ENCODE peak calls at places on chromosomes 5 and 9, in six cellular contexts. H is H9, Y is mesenchymal stem cell, D is IMR-90, U is trophoblast cell, C is neuronal stem cell. N is an unnamed sample. For H3K4me1, the result is how much of the 10 kb centered on the place peaks cover.

GRCh38 chr9:109317979-109318671 is 2.7 kb downstream of the EPB41L4B start:
- DNase-seq in H (peak), Y (no peak), D (no peak), U (no peak), C (no peak), N (peak)

GRCh38 chr5:2153350-2153749 is 270.6 kb upstream of the IRX4 start:
- DNase-seq in H (no peak), Y (no peak), D (no peak), U (no peak), C (no peak), N (no peak)

GRCh38 chr9:79222483-79222882 is 349.3 kb upstream of the TLE4 start:
- DNase-seq in H (no peak), Y (peak), D (no peak), U (peak), C (no peak), N (no peak)

GRCh38 chr5:150590979-150591411 is 49.5 kb upstream of the SYNPO start:
- DNase-seq in H (no peak), Y (no peak), D (no peak), U (no peak), C (peak), N (peak)

GRCh38 chr9:94096819-94097577 is 12.7 kb downstream of the PTPDC1 start:
- DNase-seq in H (no peak), Y (no peak), D (peak), U (no peak), C (no peak), N (no peak)

GRCh38 chr9:132698989-132699388 is 28.7 kb downstream of the GTF3C4 start:
- DNase-seq in H (no peak), Y (no peak), D (no peak), U (peak), C (no peak), N (no peak)

GRCh38 chr5:82388186-82388585 is 110.0 kb upstream of the RPS23 start:
- DNase-seq in H (no peak), Y (peak), D (peak), U (no peak), C (no peak), N (no peak)

GRCh38 chr5:100667021-100667671 is 132.0 kb downstream of the FAM174A start:
- DNase-seq in H (no peak), Y (peak), D (peak), U (peak), C (no peak), N (no peak)

GRCh38 chr9:76591256-76591950 is 132.4 kb downstream of the GCNT1 start:
- DNase-seq in H (no peak), Y (peak), D (peak), U (no peak), C (no peak), N (no peak)

GRCh38 chr5:141175933-141176332 is 1.7 kb upstream of the PCDHB8 start:
- DNase-seq in H (no peak), Y (no peak), D (no peak), U (no peak), C (no peak), N (no peak)

GRCh38 chr5:171387970-171388815 is 544 bp downstream of the NPM1 start:
- DNase-seq in H (peak), Y (peak), D (peak), U (peak), C (peak), N (peak)

GRCh38 chr5:171387255-171387969 is at the start of gene NPM1:
- DNase-seq in H (peak), Y (peak), D (peak), U (peak), C (peak), N (peak)

GRCh38 chr5:171388816-171389168 is 1.1 kb downstream of the NPM1 start:
- DNase-seq in H (no peak), Y (no peak), D (no peak), U (no peak), C (no peak), N (no peak)

GRCh38 chr5:171386006-171386671 is 1.5 kb upstream of the NPM1 start:
- DNase-seq in H (no peak), Y (no peak), D (no peak), U (no peak), C (no peak), N (no peak)

GRCh38 chr5:171386861-171387254 is 791 bp upstream of the NPM1 start:
- DNase-seq in H (no peak), Y (no peak), D (peak), U (no peak), C (no peak), N (peak)
- H2BK5ac ChIP-seq in H (peak), Y (no peak), D (peak), U (peak), C (no peak), N (no peak)

GRCh38 chr5:56169281-56169680 is 63.8 kb downstream of the ANKRD55 start:
- DNase-seq in H (no peak), Y (peak), D (peak), U (no peak), C (no peak), N (no peak)

GRCh38 chr5:56172225-56172624 is 60.9 kb downstream of the ANKRD55 start:
- DNase-seq in H (no peak), Y (peak), D (peak), U (no peak), C (no peak), N (no peak)

GRCh38 chr5:56170557-56170956 is 62.6 kb downstream of the ANKRD55 start:
- DNase-seq in H (no peak), Y (no peak), D (peak), U (no peak), C (no peak), N (no peak)

GRCh38 chr5:56168066-56168478 is 65.1 kb downstream of the ANKRD55 start:
- DNase-seq in H (no peak), Y (peak), D (peak), U (peak), C (no peak), N (no peak)

GRCh38 chr5:56169949-56170348 is 63.2 kb downstream of the ANKRD55 start:
- DNase-seq in H (no peak), Y (no peak), D (no peak), U (no peak), C (no peak), N (no peak)
- H3K4me1 ChIP-seq in H (under half), Y (under half), D (under half), U (under half), C (under half), N (under half)

DNA sequence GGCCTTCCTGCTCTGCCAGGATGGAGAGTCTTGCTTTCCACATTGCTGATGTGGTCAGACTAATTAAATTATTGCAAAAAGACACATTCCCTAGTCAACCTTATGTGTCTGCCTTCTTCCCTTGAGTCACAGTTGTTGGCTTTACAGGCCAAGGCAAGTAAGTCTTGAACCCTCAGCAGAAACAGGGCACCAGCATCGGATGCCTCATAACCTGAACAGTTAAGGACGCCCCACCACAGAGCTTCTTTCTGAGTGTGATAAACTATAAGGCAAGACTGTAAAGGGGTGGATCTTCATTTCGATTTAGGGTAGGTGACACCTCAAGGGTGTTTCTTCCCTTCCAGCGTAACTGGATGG is 670 bp upstream of the KIF2A start:
- DNase-seq in H (no peak), Y (no peak), D (no peak), U (peak), C (no peak), N (no peak)
- H2BK5ac ChIP-seq in H (no peak), Y (no peak), D (no peak), U (peak), C (no peak), N (peak)

DNA sequence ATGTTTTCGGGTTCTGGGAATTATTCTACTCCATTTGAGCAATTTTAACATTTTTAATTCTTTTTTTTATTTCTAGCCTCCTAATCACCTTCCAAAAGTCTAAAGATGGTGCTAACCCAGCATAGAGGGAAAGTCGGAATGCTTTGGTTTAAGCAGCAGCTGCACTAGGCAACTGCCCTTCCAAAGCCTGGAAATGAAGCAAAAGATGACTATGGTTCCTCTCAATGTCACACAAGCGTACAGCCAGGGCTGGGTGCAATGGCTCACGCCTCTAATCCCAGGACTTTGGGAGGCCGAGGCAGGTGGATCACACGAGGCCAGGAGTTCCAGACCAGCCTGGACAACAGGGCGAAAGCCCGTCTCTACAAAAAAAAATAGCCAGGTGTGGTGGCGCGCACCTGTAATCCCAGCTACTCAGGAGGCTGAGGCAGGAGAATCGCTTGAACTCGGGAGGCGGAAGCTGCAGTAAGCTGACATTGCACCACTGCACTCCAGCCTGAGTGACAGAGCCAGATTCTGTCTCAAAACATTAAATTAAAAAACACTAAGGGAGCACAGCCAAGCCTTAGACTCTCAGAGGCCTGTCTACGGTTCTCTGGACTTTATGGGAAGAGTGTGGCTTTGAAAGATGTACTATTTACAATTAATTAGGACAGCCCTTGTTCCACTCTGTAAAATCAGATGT is 33.2 kb downstream of the ADAM19 start:
- DNase-seq in H (no peak), Y (no peak), D (no peak), U (no peak), C (no peak), N (no peak)
- H3K4me1 ChIP-seq in H (under half), Y (under half), D (under half), U (under half), C (under half), N (under half)

GRCh38 chr5:174972291-174972690 is 247.9 kb downstream of the MSX2 start:
- DNase-seq in H (no peak), Y (no peak), D (no peak), U (peak), C (no peak), N (no peak)
- H2BK5ac ChIP-seq in H (no peak), Y (no peak), D (no peak), U (no peak), C (no peak), N (no peak)

GRCh38 chr5:139654875-139655491 is 6.8 kb downstream of the CXXC5 start:
- DNase-seq in H (no peak), Y (peak), D (no peak), U (no peak), C (no peak), N (no peak)
- H3K4me1 ChIP-seq in H (under half), Y (half or more), D (half or more), U (half or more), C (half or more), N (half or more)

DNA sequence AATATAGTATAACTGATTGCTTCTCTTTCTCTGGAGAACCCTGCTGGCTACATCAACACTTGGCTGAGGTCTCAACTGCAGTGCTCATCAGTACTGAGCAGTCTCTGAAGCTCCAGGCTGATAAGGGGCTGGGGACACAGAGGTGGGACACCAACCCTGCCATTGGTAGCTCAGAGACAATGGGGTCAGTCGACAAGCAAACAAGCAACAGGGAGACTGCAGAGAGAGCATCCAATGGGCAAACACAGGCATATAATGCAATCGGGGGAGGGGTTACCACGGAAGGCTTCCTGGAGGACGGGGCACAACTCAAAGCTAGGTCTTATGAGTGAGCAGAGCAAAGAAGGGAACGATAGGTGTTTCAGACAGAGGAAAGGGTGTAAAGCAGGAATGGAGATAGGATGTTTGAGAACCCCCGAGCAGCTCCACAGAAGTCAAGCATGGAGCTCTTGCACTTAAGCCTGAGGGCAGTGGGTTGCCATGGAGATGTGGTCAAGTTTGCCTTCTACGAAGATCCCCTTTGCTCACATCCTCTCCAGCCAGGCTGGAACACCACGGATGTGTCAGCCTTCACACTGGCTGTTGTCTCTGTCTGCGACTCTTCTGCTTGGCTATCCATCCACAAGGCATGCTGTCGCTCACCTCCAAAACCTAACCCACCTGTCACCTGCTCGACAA is 21.5 kb upstream of the AKNA start:
- DNase-seq in H (no peak), Y (peak), D (peak), U (peak), C (no peak), N (peak)
- H2BK5ac ChIP-seq in H (no peak), Y (no peak), D (no peak), U (no peak), C (no peak), N (no peak)

GRCh38 chr5:4947106-4947505 is 193.0 kb upstream of the ADAMTS16 start:
- DNase-seq in H (no peak), Y (no peak), D (no peak), U (no peak), C (no peak), N (no peak)

GRCh38 chr5:4945296-4945695 is 194.8 kb upstream of the ADAMTS16 start:
- DNase-seq in H (no peak), Y (no peak), D (no peak), U (no peak), C (no peak), N (no peak)

GRCh38 chr5:4938941-4939546 is 201.1 kb upstream of the ADAMTS16 start:
- DNase-seq in H (no peak), Y (no peak), D (no peak), U (no peak), C (no peak), N (no peak)

GRCh38 chr5:4941957-4942830 is 197.9 kb upstream of the ADAMTS16 start:
- DNase-seq in H (peak), Y (no peak), D (no peak), U (peak), C (peak), N (peak)

DNA sequence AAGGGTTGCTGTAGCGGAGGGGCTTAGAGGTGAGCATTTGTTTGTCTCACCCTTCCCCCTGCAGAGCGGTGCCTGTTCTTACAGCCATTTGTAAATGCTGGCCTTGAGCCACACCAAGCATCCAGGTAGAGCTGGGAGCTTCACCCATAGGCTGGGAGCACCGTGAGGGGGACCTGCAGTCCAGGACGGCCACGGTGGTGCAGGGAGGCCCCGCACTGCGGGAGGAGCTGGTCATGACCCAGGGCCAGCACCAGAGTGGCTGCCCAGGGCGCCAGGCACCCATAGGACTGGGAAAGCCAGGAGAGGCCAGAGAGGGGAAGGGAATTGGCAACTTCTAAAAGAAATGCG is 197.3 kb upstream of the ADAMTS16 start:
- DNase-seq in H (peak), Y (no peak), D (no peak), U (no peak), C (no peak), N (peak)
- H3K4me1 ChIP-seq in H (under half), Y (under half), D (under half), U (under half), C (under half), N (under half)

GRCh38 chr5:116736671-116737070 is 162.0 kb upstream of the SEMA6A start:
- DNase-seq in H (no peak), Y (no peak), D (no peak), U (no peak), C (no peak), N (no peak)

GRCh38 chr5:116734717-116735072 is 160.1 kb upstream of the SEMA6A start:
- DNase-seq in H (no peak), Y (no peak), D (no peak), U (no peak), C (no peak), N (no peak)

GRCh38 chr5:116732591-116732990 is 158.0 kb upstream of the SEMA6A start:
- DNase-seq in H (no peak), Y (no peak), D (no peak), U (no peak), C (no peak), N (peak)

GRCh38 chr5:116731432-116731831 is 156.8 kb upstream of the SEMA6A start:
- DNase-seq in H (no peak), Y (no peak), D (no peak), U (peak), C (no peak), N (no peak)

GRCh38 chr5:116733995-116734716 is 159.5 kb upstream of the SEMA6A start:
- DNase-seq in H (no peak), Y (no peak), D (no peak), U (no peak), C (no peak), N (peak)
- H2BK5ac ChIP-seq in H (no peak), Y (no peak), D (no peak), U (peak), C (peak), N (no peak)

GRCh38 chr9:35912791-35913400 is 3.6 kb downstream of the SPAAR start:
- DNase-seq in H (no peak), Y (no peak), D (no peak), U (no peak), C (no peak), N (no peak)

GRCh38 chr9:35910613-35911488 is 1.6 kb downstream of the SPAAR start:
- DNase-seq in H (no peak), Y (peak), D (peak), U (peak), C (no peak), N (peak)

GRCh38 chr9:35909274-35909673 is at the start of gene SPAAR:
- DNase-seq in H (no peak), Y (no peak), D (no peak), U (no peak), C (no peak), N (peak)

GRCh38 chr9:35909687-35910612 is 660 bp downstream of the SPAAR start:
- DNase-seq in H (no peak), Y (no peak), D (no peak), U (no peak), C (no peak), N (peak)

GRCh38 chr9:35911690-35912089 is 2.4 kb downstream of the SPAAR start:
- DNase-seq in H (no peak), Y (no peak), D (no peak), U (no peak), C (no peak), N (no peak)
- H3K4me1 ChIP-seq in H (under half), Y (under half), D (under half), U (under half), C (under half), N (under half)

N was measured in mesendoderm.